ENCODE peak calls at places on chromosomes 2 and 18, in six cellular contexts. H is GM12878, G is IMR-90, W is mammary epithelial cell, S is Karpas-422, Q is endothelial cell of umbilical vein. C is an unnamed sample.

GRCh38 chr2:147904051-147904450 is 59.2 kb downstream of the ACVR2A start:
- DNase-seq in S (no peak), W (peak), Q (no peak), H (no peak), G (no peak), C (no peak)

GRCh38 chr2:175463639-175464310 is 282.3 kb upstream of the ATP5MC3 start:
- DNase-seq in S (no peak), H (no peak), Q (no peak), G (no peak), W (no peak), C (no peak)

GRCh38 chr2:20052229-20052871 is 922 bp upstream of the LAPTM4A start:
- DNase-seq in W (no peak), S (no peak), H (no peak), G (peak), Q (no peak), C (peak)

GRCh38 chr18:902179-902718 is 2.4 kb upstream of the ADCYAP1 start:
- DNase-seq in G (no peak), H (no peak), S (peak), Q (peak), W (no peak), C (no peak)

GRCh38 chr2:207875473-207876212 is 105.9 kb upstream of the FZD5 start:
- DNase-seq in H (no peak), G (no peak), Q (no peak), W (no peak), S (no peak), C (no peak)

GRCh38 chr18:48831802-48832201 is 119.0 kb downstream of the SMAD7 start:
- DNase-seq in W (no peak), H (no peak), Q (no peak), G (no peak), S (no peak), C (no peak)

GRCh38 chr18:34773961-34774754 is 64.1 kb downstream of the DTNA start:
- DNase-seq in Q (peak), W (peak), S (no peak), G (peak), H (no peak), C (no peak)

GRCh38 chr2:219335373-219335786 is 2.8 kb upstream of the RESP18 start:
- DNase-seq in G (peak), W (peak), S (no peak), Q (no peak), H (no peak), C (peak)

GRCh38 chr18:77096936-77097886 is 35.4 kb downstream of the MBP start:
- DNase-seq in G (no peak), S (no peak), H (no peak), W (no peak), Q (no peak), C (no peak)

GRCh38 chr2:238286551-238286950 is 1.9 kb downstream of the PER2 start:
- DNase-seq in G (peak), S (no peak), H (no peak), Q (no peak), W (peak), C (peak)

GRCh38 chr18:79258447-79258846 is 137.3 kb upstream of the NFATC1 start:
- DNase-seq in W (no peak), G (no peak), Q (no peak), S (peak), H (no peak), C (no peak)

GRCh38 chr2:42124051-42124813 is 44.9 kb upstream of the EML4 start:
- DNase-seq in W (peak), G (no peak), S (no peak), Q (no peak), H (peak), C (no peak)

GRCh38 chr18:32383040-32383819 is 87.5 kb downstream of the GAREM1 start:
- DNase-seq in W (peak), G (peak), H (no peak), Q (peak), S (no peak), C (peak)

GRCh38 chr2:232522014-232522854 is 2.0 kb downstream of the PRSS56 start:
- DNase-seq in G (no peak), H (no peak), S (peak), Q (peak), W (no peak), C (peak)

DNA sequence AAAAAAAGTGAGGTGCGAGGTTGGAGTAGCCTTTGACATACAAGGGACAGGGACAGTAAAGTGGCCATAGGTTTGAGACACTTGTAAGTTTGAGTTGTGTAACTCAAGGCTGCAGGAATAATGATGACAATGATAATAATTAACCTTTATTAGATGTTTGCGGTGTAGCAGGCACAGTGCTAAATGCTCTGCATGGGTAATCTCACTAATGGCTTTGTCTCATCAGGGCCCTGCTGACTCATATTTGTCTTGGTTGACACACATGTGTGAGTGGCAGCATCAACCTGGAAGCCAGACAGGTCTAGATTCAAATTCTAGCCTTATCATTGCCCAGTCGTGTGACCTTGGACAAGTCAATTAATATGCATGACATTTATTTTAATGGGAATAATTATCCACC is 126.2 kb downstream of the FSHR start:
- DNase-seq in H (peak), W (no peak), G (no peak), Q (no peak), S (no peak), C (no peak)
- H3K4me2 ChIP-seq in H (no peak), W (no peak), G (no peak), Q (no peak), S (no peak), C (no peak)

GRCh38 chr2:116057538-116057937 is 1615.1 kb downstream of the DPP10 start:
- DNase-seq in S (no peak), H (no peak), W (no peak), G (no peak), Q (no peak), C (no peak)

DNA sequence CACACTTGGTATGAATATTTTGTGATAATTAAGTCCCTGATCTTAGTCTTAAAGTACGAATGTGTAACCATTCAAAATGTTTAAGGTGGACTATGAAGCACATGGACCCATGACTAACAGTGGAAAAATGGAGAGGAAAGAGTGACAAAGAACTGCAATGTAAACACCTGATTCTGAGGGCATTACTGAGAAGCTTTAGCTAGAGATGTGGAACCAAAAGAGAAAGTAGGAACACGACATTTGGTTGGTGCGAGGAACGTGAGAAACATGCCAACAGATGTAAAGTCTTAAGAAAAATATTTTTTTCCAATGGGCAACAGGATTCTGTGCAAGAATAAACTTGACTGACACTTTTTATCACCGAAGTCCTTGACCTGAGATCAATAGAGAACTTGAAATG is 1618.6 kb downstream of the DPP10 start:
- DNase-seq in G (no peak), W (no peak), H (no peak), S (no peak), Q (no peak), C (no peak)
- H3K4me2 ChIP-seq in G (no peak), W (no peak), H (no peak), S (no peak), Q (no peak), C (no peak)

GRCh38 chr2:117957616-117958015 is 56.3 kb downstream of the CCDC93 start:
- DNase-seq in Q (peak), S (no peak), G (no peak), W (peak), H (no peak), C (no peak)
- H3K4me2 ChIP-seq in Q (peak), S (no peak), G (no peak), W (no peak), H (no peak), C (peak)

DNA sequence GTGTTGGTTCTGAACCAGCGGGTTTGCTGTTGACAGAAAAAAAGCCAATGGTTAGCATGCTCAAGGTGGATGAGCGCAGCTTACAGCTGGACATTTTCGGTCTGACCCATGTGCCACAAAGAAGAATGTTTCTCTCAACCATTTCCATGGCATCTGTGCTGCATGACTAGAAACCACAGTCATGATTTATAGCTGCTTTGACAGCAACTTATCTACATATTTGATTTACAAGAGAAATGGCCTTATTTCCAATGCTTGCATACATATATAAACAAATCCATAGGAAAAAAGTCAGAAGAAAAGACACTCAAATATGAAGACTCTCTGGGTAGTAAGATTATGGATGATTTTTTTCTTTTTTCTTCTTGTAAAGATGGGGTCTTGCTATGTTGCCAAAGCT is 98.2 kb downstream of the DYNC1I2 start:
- DNase-seq in W (no peak), G (no peak), S (no peak), H (no peak), Q (no peak), C (no peak)
- H3K4me2 ChIP-seq in W (no peak), G (no peak), S (no peak), H (no peak), Q (no peak), C (no peak)

DNA sequence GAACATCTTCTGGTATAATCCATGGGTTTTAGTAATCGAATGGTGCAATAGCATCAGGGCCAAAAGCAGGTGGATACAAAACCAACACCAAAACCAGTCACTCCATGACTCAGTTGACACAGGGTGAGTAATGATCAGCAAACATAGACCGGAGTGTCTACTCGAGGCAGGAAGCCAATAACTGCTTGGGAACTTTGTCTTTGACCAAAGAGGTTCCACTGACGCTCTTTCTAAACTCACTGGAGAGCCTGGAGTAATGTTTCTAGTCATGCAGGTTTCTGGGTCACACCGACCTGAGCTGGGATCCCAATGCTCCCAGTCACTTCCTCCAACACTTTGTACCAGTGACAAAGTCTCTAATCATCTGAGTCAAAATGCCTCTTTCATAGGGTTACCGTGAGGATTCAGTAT is 30.9 kb downstream of the MREG start:
- DNase-seq in H (peak), S (no peak), W (peak), G (peak), Q (no peak), C (peak)
- H3K4me2 ChIP-seq in H (peak), S (no peak), W (peak), G (peak), Q (no peak), C (peak)

GRCh38 chr2:206328979-206329378 is 54.5 kb downstream of the ZDBF2 start:
- DNase-seq in H (no peak), G (no peak), S (no peak), Q (no peak), W (no peak), C (no peak)
- H3K4me2 ChIP-seq in H (no peak), G (no peak), S (no peak), Q (no peak), W (no peak), C (no peak)

C was measured in A549.